ENCODE peak calls at places on chromosomes 13 and 19, in eight cellular contexts. X is HCT116, Q is HepG2, J is A549, A is H1, W is K562, U is GM12878, G is SK-N-SH. B is an unnamed sample.

GRCh38 chr13:44759723-44760360 is 183.7 kb upstream of the TSC22D1 start:
- DNase-seq in U (no peak), X (no peak), A (no peak), Q (peak), W (no peak), J (no peak), G (no peak), B (no peak)

GRCh38 chr19:23254141-23254910 is 4.1 kb upstream of the ZNF724 start:
- DNase-seq in X (no peak), A (no peak), U (no peak), J (no peak), Q (no peak), G (no peak), W (no peak), B (no peak)

GRCh38 chr19:58500242-58500641 is 11.6 kb downstream of the SLC27A5 start:
- DNase-seq in J (no peak), W (no peak), A (no peak), X (no peak), Q (no peak), U (no peak), G (no peak), B (no peak)

GRCh38 chr19:3075605-3076431 is 13.5 kb upstream of the TLE5 start:
- DNase-seq in J (no peak), Q (no peak), G (peak), U (no peak), A (peak), X (no peak), W (peak), B (peak)

GRCh38 chr19:32387701-32388392 is 17.7 kb upstream of the DPY19L3 start:
- DNase-seq in W (no peak), A (no peak), Q (no peak), X (no peak), G (no peak), U (no peak), J (no peak), B (no peak)

GRCh38 chr19:58021541-58022282 is 12.1 kb upstream of the ZSCAN1 start:
- DNase-seq in U (no peak), J (peak), G (peak), Q (peak), X (no peak), A (peak), W (peak), B (peak)

GRCh38 chr13:61664821-61665705 is 249.4 kb upstream of the PCDH20 start:
- DNase-seq in J (no peak), G (no peak), X (peak), A (no peak), U (no peak), W (no peak), Q (peak), B (no peak)

GRCh38 chr13:49371943-49372636 is 71.8 kb downstream of the CAB39L start:
- DNase-seq in G (no peak), W (no peak), J (no peak), X (no peak), U (no peak), Q (peak), A (no peak), B (no peak)

GRCh38 chr19:39765091-39766076 is 13.3 kb upstream of the LEUTX start:
- DNase-seq in Q (peak), W (peak), U (no peak), G (peak), J (peak), A (peak), X (peak), B (peak)

GRCh38 chr13:77372275-77372674 is 45.4 kb upstream of the MYCBP2 start:
- DNase-seq in X (no peak), J (no peak), A (no peak), U (no peak), W (no peak), Q (no peak), G (no peak), B (no peak)

GRCh38 chr19:41734585-41734984 is 20.7 kb upstream of the CEACAM6 start:
- DNase-seq in G (no peak), W (no peak), X (no peak), Q (no peak), A (no peak), J (no peak), U (no peak), B (no peak)
- H3K4me2 ChIP-seq in G (no peak), W (no peak), X (no peak), Q (no peak), A (no peak), J (no peak), U (no peak), B (no peak)

DNA sequence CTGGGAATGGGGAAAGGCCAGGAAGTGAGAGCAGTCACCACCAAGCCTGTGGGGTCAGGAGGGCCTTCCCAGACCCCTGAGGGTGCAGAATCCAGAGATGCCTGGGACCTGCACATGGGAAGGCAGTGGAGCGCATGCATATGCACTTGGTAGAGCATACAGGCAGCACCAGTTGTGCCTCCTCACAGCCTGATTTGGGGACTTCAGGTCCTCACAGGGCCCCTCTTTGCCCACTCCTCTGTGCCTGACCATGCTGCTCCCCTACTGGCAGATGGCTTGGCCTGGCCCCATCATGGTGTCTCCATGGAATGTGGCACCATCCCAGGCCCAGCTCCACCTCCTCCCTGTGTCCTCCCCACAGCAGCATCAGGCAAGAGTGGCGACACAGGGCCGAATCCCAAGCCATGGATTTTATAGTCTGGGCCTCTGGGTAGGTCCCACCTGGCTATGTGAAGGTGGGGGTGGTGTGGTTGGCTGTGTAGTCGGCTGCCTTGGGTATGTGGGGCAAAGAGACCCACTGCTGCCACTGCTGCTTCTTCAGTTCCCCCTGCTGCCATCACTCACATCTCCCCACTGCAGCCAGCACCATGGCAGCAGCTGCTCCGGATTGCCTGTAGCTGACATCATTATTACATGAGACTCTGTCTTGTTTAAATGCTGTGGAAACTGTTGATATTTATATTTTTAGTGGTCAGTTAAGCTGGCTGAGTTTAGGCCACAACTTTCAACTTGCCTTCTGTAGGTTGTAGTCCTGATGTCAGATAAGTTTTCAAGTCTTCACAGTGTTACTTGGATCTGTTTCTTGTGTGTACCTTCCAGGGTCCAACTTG is 247.0 kb downstream of the GPC6 start:
- DNase-seq in Q (no peak), J (no peak), U (no peak), G (no peak), W (no peak), X (no peak), A (no peak), B (no peak)
- H3K27ac ChIP-seq in Q (no peak), J (no peak), U (no peak), G (no peak), W (no peak), X (no peak), A (no peak), B (no peak)

GRCh38 chr19:17605761-17606745 is 50.6 kb downstream of the COLGALT1 start:
- DNase-seq in U (peak), G (peak), W (peak), X (peak), Q (peak), J (peak), A (peak), B (peak)
- TF ChIP-seq MAX in U (peak), G (peak), W (peak), X (peak), Q (peak), J (peak), A (peak), B (peak)

GRCh38 chr19:42323852-42324654 is 1.4 kb upstream of the MEGF8 start:
- DNase-seq in W (no peak), G (peak), Q (no peak), A (peak), J (no peak), X (no peak), U (no peak), B (no peak)

GRCh38 chr19:42323473-42323851 is 2.0 kb upstream of the MEGF8 start:
- DNase-seq in X (no peak), G (no peak), Q (no peak), W (no peak), J (no peak), A (peak), U (no peak), B (no peak)

GRCh38 chr19:42325896-42326771 is 699 bp downstream of the MEGF8 start:
- DNase-seq in A (no peak), U (no peak), G (peak), J (peak), Q (no peak), W (peak), X (no peak), B (no peak)

GRCh38 chr19:42325308-42325895 is at the start of gene MEGF8:
- DNase-seq in A (peak), W (peak), G (peak), J (peak), U (peak), X (peak), Q (peak), B (peak)

GRCh38 chr19:42324655-42325307 is 654 bp upstream of the MEGF8 start:
- DNase-seq in J (no peak), X (no peak), W (no peak), G (no peak), A (peak), Q (no peak), U (no peak), B (no peak)
- H3K4me2 ChIP-seq in J (peak), X (peak), W (peak), G (peak), A (peak), Q (peak), U (peak), B (peak)